ENCODE peak calls at places on chromosomes 13 and 19, in eight cellular contexts. V is iPS DF 6.9, C is WTC11, Z is mesendoderm, W is right cardiac atrium, T is amygdala, Q is nucleus accumbens, L is frontal cortex. B is an unnamed sample.

GRCh38 chr19:22628401-22628800 is 5.7 kb upstream of the ZNF492 start:
- DNase-seq in V (no peak), C (no peak), Z (no peak), W (no peak), T (no peak), Q (no peak), L (no peak), B (no peak)

GRCh38 chr13:33634526-33635111 is 183.3 kb upstream of the RFC3 start:
- DNase-seq in V (no peak), C (no peak), Z (no peak), W (no peak), T (peak; percentile 56), Q (peak; percentile 40), L (no peak), B (no peak)

GRCh38 chr19:28019901-28020300 is 1193.0 kb downstream of the UQCRFS1 start:
- DNase-seq in V (no peak), C (no peak), Z (no peak), W (no peak), T (no peak), Q (no peak), L (no peak), B (no peak)

GRCh38 chr13:94704347-94705080 is 7.8 kb downstream of the SOX21 start:
- DNase-seq in V (no peak), C (peak; percentile 32), Z (no peak), W (no peak), T (no peak), Q (no peak), L (no peak), B (no peak)

GRCh38 chr13:86425127-86425526 is 625.9 kb upstream of the SLITRK6 start:
- DNase-seq in V (no peak), C (no peak), Z (peak; percentile 22), W (no peak), T (no peak), Q (no peak), L (no peak), B (no peak)

GRCh38 chr19:5255602-5256231 is 84.9 kb downstream of the PTPRS start:
- DNase-seq in V (no peak), C (no peak), Z (peak; percentile 64), W (no peak), T (peak; percentile 43), Q (peak; percentile 17), L (no peak), B (no peak)

GRCh38 chr13:30774214-30774730 is 38.9 kb downstream of the ALOX5AP start:
- DNase-seq in V (no peak), C (no peak), Z (no peak), W (no peak), T (no peak), Q (no peak), L (no peak), B (no peak)

GRCh38 chr19:1754651-1755466 is 1.6 kb downstream of the ONECUT3 start:
- DNase-seq in V (no peak), C (no peak), Z (no peak), W (no peak), T (no peak), Q (no peak), L (no peak), B (peak; percentile 11)

GRCh38 chr19:1942078-1942933 is 1.3 kb downstream of the CSNK1G2 start:
- DNase-seq in V (no peak), C (peak; percentile 83), Z (peak; percentile 93), W (peak; percentile 76), T (peak; percentile 50), Q (peak; percentile 33), L (peak; percentile 73), B (peak; percentile 82)

GRCh38 chr13:102686024-102686423 is 8.8 kb downstream of the METTL21C start:
- DNase-seq in V (no peak), C (no peak), Z (no peak), W (no peak), T (no peak), Q (no peak), L (no peak), B (no peak)

GRCh38 chr13:74683411-74683810 is 549.2 kb upstream of the KLF12 start:
- DNase-seq in V (no peak), C (peak; percentile 20), Z (peak; percentile 19), W (no peak), T (no peak), Q (no peak), L (no peak), B (peak; percentile 2)

GRCh38 chr13:27137759-27138158 is 33.9 kb downstream of the USP12 start:
- DNase-seq in V (no peak), C (no peak), Z (no peak), W (peak; percentile 26), T (no peak), Q (no peak), L (no peak), B (no peak)

GRCh38 chr19:11693505-11694499 is 44.9 kb downstream of the ZNF823 start:
- DNase-seq in V (no peak), C (peak; percentile 57), Z (peak; percentile 93), W (no peak), T (no peak), Q (no peak), L (no peak), B (no peak)

GRCh38 chr19:46615966-46616365 is 8.9 kb downstream of the PTGIR start:
- DNase-seq in V (no peak), C (no peak), Z (no peak), W (peak; percentile 5), T (no peak), Q (no peak), L (no peak), B (no peak)

GRCh38 chr13:97911311-97912138 is 42.0 kb upstream of the IPO5 start:
- DNase-seq in V (peak; percentile 27), C (peak; percentile 63), Z (peak; percentile 73), W (no peak), T (no peak), Q (no peak), L (no peak), B (peak; percentile 42)

GRCh38 chr19:1837625-1838105 is 10.6 kb downstream of the REXO1 start:
- DNase-seq in V (no peak), C (peak; percentile 88), Z (peak; percentile 58), W (no peak), T (no peak), Q (no peak), L (peak; percentile 76), B (peak; percentile 69)

GRCh38 chr19:18611327-18612050 is 1.2 kb upstream of the TMEM59L start:
- DNase-seq in V (no peak), C (peak; percentile 67), Z (peak; percentile 42), W (no peak), T (no peak), Q (peak; percentile 11), L (no peak), B (no peak)

GRCh38 chr13:48492123-48493075 is 40.5 kb downstream of the RCBTB2 start:
- DNase-seq in V (no peak), C (no peak), Z (no peak), W (peak; percentile 86), T (peak; percentile 63), Q (peak; percentile 27), L (no peak), B (peak; percentile 74)

GRCh38 chr19:17576758-17577532 is 21.5 kb downstream of the COLGALT1 start:
- DNase-seq in V (peak; percentile 92), C (peak; percentile 100), Z (peak; percentile 96), W (peak; percentile 45), T (no peak), Q (no peak), L (no peak), B (no peak)

GRCh38 chr19:56639217-56639616 is 3.7 kb upstream of the SMIM17 start:
- DNase-seq in V (no peak), C (no peak), Z (peak; percentile 63), W (no peak), T (no peak), Q (no peak), L (no peak), B (peak; percentile 39)

GRCh38 chr13:53238241-53238640 is 209.6 kb downstream of the OLFM4 start:
- DNase-seq in V (no peak), C (peak; percentile 19), Z (peak; percentile 66), W (no peak), T (no peak), Q (no peak), L (no peak), B (no peak)

GRCh38 chr13:28423010-28423409 is 71.9 kb downstream of the FLT1 start:
- DNase-seq in V (no peak), C (no peak), Z (no peak), W (peak; percentile 26), T (peak; percentile 61), Q (no peak), L (no peak), B (peak; percentile 18)

GRCh38 chr19:18428173-18428836 is 9.1 kb downstream of the SSBP4 start:
- DNase-seq in V (no peak), C (no peak), Z (no peak), W (no peak), T (no peak), Q (no peak), L (no peak), B (no peak)

GRCh38 chr19:46494936-46495788 is 505 bp downstream of the PNMA8B start:
- DNase-seq in V (no peak), C (no peak), Z (no peak), W (no peak), T (no peak), Q (no peak), L (no peak), B (no peak)

B was measured in lung microvascular endothelial cell.